ENCODE peak calls at places on chromosomes 3 and 15, in six cellular contexts. One of them, this sample, is unnamed.

GRCh38 chr3:9168230-9168629 is 81.2 kb downstream of the SRGAP3 start:
- DNase-seq in SK-N-SH: no peak
- DNase-seq in H9: peak
- DNase-seq in WTC11: peak
- DNase-seq in tibial nerve: no peak
- DNase-seq in GM13976: peak
- DNase-seq in this sample: peak

GRCh38 chr3:28590216-28590615 is 241.6 kb upstream of the AZI2 start:
- DNase-seq in SK-N-SH: no peak
- DNase-seq in GM13976: no peak
- DNase-seq in H9: no peak
- DNase-seq in tibial nerve: no peak
- DNase-seq in WTC11: no peak
- DNase-seq in this sample: no peak

GRCh38 chr15:78726870-78727551 is 84.3 kb downstream of the ADAMTS7 start:
- DNase-seq in WTC11: peak
- DNase-seq in GM13976: no peak
- DNase-seq in H9: peak
- DNase-seq in SK-N-SH: peak
- DNase-seq in tibial nerve: no peak
- DNase-seq in this sample: no peak

GRCh38 chr3:149393355-149394165 is 16.1 kb upstream of the TM4SF1 start:
- DNase-seq in SK-N-SH: peak
- DNase-seq in tibial nerve: peak
- DNase-seq in WTC11: peak
- DNase-seq in H9: peak
- DNase-seq in GM13976: peak
- DNase-seq in this sample: peak

GRCh38 chr3:65936908-65937638 is 101.6 kb downstream of the MAGI1 start:
- DNase-seq in GM13976: no peak
- DNase-seq in H9: no peak
- DNase-seq in tibial nerve: no peak
- DNase-seq in SK-N-SH: no peak
- DNase-seq in WTC11: no peak
- DNase-seq in this sample: no peak

GRCh38 chr15:45429974-45430792 is 51.8 kb upstream of the GATM start:
- DNase-seq in SK-N-SH: peak
- DNase-seq in GM13976: peak
- DNase-seq in tibial nerve: peak
- DNase-seq in H9: peak
- DNase-seq in WTC11: peak
- DNase-seq in this sample: peak

GRCh38 chr15:91456251-91456718 is 356.2 kb downstream of the SV2B start:
- DNase-seq in SK-N-SH: no peak
- DNase-seq in H9: no peak
- DNase-seq in GM13976: no peak
- DNase-seq in WTC11: no peak
- DNase-seq in tibial nerve: no peak
- DNase-seq in this sample: no peak

GRCh38 chr3:24139463-24140412 is 194.7 kb downstream of the NR1D2 start:
- DNase-seq in tibial nerve: no peak
- DNase-seq in GM13976: no peak
- DNase-seq in H9: no peak
- DNase-seq in SK-N-SH: no peak
- DNase-seq in WTC11: no peak
- DNase-seq in this sample: no peak

DNA sequence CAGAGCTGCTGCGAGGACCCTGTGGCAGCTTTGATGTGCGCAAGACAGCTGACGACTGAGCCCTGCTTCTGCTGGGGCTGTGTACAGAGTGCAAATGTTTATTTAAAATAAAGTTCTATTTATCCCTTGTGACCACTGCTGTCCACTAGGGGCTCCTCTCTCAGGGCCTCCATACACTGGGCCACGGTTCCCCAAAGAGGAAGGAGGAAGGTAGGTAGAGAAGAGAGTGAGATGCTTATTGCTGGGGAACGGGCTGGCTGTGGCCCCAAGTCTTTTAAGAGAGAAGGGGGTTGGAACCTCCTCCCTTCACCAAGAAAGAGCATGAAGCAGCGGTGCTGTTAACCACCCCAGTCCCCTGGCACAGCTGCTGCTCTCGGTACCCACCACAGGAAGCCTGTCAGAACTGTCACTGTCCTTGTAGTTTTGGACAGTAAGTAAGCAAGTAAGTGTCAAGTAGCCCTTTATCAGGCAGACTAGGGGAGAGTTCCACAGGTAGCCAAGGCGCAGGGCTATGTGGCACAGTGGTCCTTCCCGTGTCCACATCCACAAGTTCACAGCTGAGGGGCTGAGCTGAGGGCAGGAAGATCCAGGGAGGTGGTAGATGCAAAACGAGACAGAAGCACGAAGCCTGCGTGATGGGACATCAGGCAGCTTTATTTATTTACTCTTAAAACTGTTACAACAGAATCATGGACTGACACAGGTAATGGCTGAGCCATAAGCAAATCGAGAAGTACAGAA is 47.3 kb downstream of the DHX30 start:
- DNase-seq in SK-N-SH: peak
- DNase-seq in WTC11: no peak
- DNase-seq in H9: no peak
- DNase-seq in tibial nerve: no peak
- DNase-seq in GM13976: no peak
- DNase-seq in this sample: no peak
- TF ChIP-seq CTCF in SK-N-SH: peak
- TF ChIP-seq CTCF in WTC11: peak
- TF ChIP-seq CTCF in H9: peak
- TF ChIP-seq CTCF in tibial nerve: no peak
- TF ChIP-seq CTCF in GM13976: no peak
- TF ChIP-seq CTCF in this sample: peak

GRCh38 chr3:189365609-189366564 is 194.1 kb downstream of the TPRG1 start:
- DNase-seq in WTC11: no peak
- DNase-seq in H9: no peak
- DNase-seq in tibial nerve: no peak
- DNase-seq in GM13976: no peak
- DNase-seq in SK-N-SH: no peak
- DNase-seq in this sample: no peak
- TF ChIP-seq CTCF in WTC11: no peak
- TF ChIP-seq CTCF in H9: no peak
- TF ChIP-seq CTCF in tibial nerve: no peak
- TF ChIP-seq CTCF in GM13976: no peak
- TF ChIP-seq CTCF in SK-N-SH: no peak
- TF ChIP-seq CTCF in this sample: no peak

DNA sequence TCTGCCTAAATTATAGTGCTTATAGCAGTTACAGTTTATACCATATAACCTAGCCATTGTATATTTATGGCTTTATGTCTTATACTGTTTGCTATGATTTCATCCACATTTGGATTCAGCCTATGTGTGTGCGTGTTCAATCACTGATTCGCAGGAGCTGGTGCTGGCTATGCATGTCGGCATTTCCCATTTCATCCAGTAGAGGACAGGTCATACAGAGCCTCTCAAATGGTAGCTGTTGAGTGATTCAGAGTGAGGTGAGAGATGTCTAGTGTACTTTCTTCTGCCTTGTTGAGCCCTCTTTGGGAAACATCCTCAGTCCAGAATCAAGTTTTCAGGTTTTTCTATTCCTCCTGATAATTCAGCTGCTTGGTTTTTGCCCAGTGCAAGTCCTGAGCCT is 76.1 kb downstream of the FRMD4B start:
- DNase-seq in GM13976: no peak
- DNase-seq in SK-N-SH: peak
- DNase-seq in H9: no peak
- DNase-seq in tibial nerve: no peak
- DNase-seq in WTC11: no peak
- DNase-seq in this sample: no peak
- TF ChIP-seq CTCF in GM13976: no peak
- TF ChIP-seq CTCF in SK-N-SH: peak
- TF ChIP-seq CTCF in H9: peak
- TF ChIP-seq CTCF in tibial nerve: peak
- TF ChIP-seq CTCF in WTC11: no peak
- TF ChIP-seq CTCF in this sample: peak

DNA sequence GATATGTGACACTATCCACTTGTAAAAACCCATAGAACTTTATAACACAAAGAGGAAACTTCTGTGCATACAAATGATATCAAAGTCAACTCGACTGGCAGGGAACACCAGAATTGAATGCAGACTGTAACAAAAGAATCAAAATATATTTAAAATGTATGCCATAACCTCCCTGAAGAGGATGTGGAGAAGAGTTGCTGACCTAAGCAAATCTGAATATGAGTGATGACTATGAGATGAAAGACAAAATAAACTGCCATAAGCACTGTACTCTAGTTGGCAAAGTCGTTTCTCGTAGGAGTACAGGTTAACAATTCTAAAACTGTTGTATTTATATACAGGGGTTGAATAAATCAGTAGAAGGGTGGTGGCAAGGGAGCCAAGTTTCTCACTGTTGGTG is 482.1 kb downstream of the OCA2 start:
- DNase-seq in H9: no peak
- DNase-seq in WTC11: no peak
- DNase-seq in tibial nerve: no peak
- DNase-seq in GM13976: no peak
- DNase-seq in SK-N-SH: no peak
- DNase-seq in this sample: no peak
- TF ChIP-seq CTCF in H9: no peak
- TF ChIP-seq CTCF in WTC11: no peak
- TF ChIP-seq CTCF in tibial nerve: no peak
- TF ChIP-seq CTCF in GM13976: no peak
- TF ChIP-seq CTCF in SK-N-SH: no peak
- TF ChIP-seq CTCF in this sample: no peak

GRCh38 chr3:63405882-63406281 is 127.8 kb downstream of the SYNPR start:
- DNase-seq in SK-N-SH: no peak
- DNase-seq in WTC11: no peak
- DNase-seq in tibial nerve: no peak
- DNase-seq in GM13976: no peak
- DNase-seq in H9: no peak
- DNase-seq in this sample: no peak
- TF ChIP-seq CTCF in SK-N-SH: no peak
- TF ChIP-seq CTCF in WTC11: no peak
- TF ChIP-seq CTCF in tibial nerve: no peak
- TF ChIP-seq CTCF in GM13976: no peak
- TF ChIP-seq CTCF in H9: peak
- TF ChIP-seq CTCF in this sample: no peak